ENCODE peak calls at places on chromosome 10, in four cellular contexts. B is CD4-positive, alpha-beta T cell; Q is activated CD4-positive, alpha-beta T cell treated with anti-CD3 and anti-CD28 coated beads for 1 hour; A is HFF-Myc. H is an unnamed sample.

GRCh38 chr10:34333513-34333912 is 481.6 kb downstream of the PARD3 start:
- DNase-seq in Q (no peak), A (no peak), B (no peak), H (no peak)

GRCh38 chr10:79104264-79104954 is 35.6 kb downstream of the ZMIZ1 start:
- DNase-seq in A (no peak), B (no peak), Q (no peak), H (no peak)

GRCh38 chr10:14671383-14671782 is 103.3 kb downstream of the FAM107B start:
- DNase-seq in B (no peak), Q (no peak), A (peak; percentile 37), H (peak; percentile 1)

GRCh38 chr10:125231116-125231812 is 70.9 kb upstream of the CTBP2 start:
- DNase-seq in A (peak; percentile 94), Q (no peak), B (no peak), H (no peak)

GRCh38 chr10:25555865-25556264 is 378.2 kb upstream of the MYO3A start:
- DNase-seq in Q (no peak), B (no peak), A (no peak), H (no peak)

GRCh38 chr10:52318136-52318810 is 4.2 kb downstream of the DKK1 start:
- DNase-seq in A (no peak), Q (no peak), B (no peak), H (no peak)

GRCh38 chr10:8776926-8777625 is 722.6 kb downstream of the GATA3 start:
- DNase-seq in B (no peak), A (no peak), Q (no peak), H (no peak)

GRCh38 chr10:114304566-114305421 is 65.7 kb downstream of the VWA2 start:
- DNase-seq in A (no peak), Q (peak; percentile 28), B (peak; percentile 58), H (peak; percentile 66)

GRCh38 chr10:118584181-118584954 is 11.1 kb downstream of the PRLHR start:
- DNase-seq in Q (no peak), B (no peak), A (no peak), H (no peak)

GRCh38 chr10:99393036-99393435 is 37.4 kb downstream of the GOT1 start:
- DNase-seq in A (no peak), Q (no peak), B (no peak), H (no peak)

GRCh38 chr10:89494068-89494467 is 41.3 kb downstream of the SLC16A12 start:
- DNase-seq in A (no peak), Q (no peak), B (no peak), H (no peak)

GRCh38 chr10:122435212-122435827 is 19.1 kb upstream of the ARMS2 start:
- DNase-seq in A (peak; percentile 29), Q (no peak), B (no peak), H (no peak)